ENCODE peak calls at places on chromosomes 3 and 15, in eight cellular contexts. Q is activated T-cell treated with anti-CD3 and anti-CD28 coated beads for 4 hours; N is brain microvascular endothelial cell; W is HFFc6; I is activated CD8-positive, alpha-beta memory T cell treated with anti-CD3 and anti-CD28 coated beads for 1 hour; J is stimulated activated CD8-positive, alpha-beta memory T cell treated with anti-CD3 and anti-CD28 coated beads, Interleukin-15, amount 100 ng/mL, for 4 hours; T is activated T-helper 1 cell treated with anti-CD3 and anti-CD28 coated beads, Interleukin-2, amount 50 U/mL, for 16 hours; K is fibroblast of pulmonary artery. L is an unnamed sample.

GRCh38 chr3:8488877-8489865 is 12.5 kb upstream of the LMCD1 start:
- DNase-seq in Q (no peak), N (no peak), W (no peak), I (no peak), J (no peak), T (no peak), K (no peak), L (no peak)

GRCh38 chr3:30848093-30848779 is 46.2 kb downstream of the GADL1 start:
- DNase-seq in Q (no peak), N (no peak), W (no peak), I (no peak), J (no peak), T (no peak), K (no peak), L (no peak)

GRCh38 chr3:65851827-65852226 is 186.9 kb downstream of the MAGI1 start:
- DNase-seq in Q (no peak), N (peak), W (peak), I (no peak), J (no peak), T (no peak), K (peak), L (no peak)

GRCh38 chr3:127408022-127408683 is 120.3 kb upstream of the PRR20G start:
- DNase-seq in Q (no peak), N (no peak), W (no peak), I (no peak), J (no peak), T (no peak), K (no peak), L (no peak)

GRCh38 chr3:125389282-125389681 is 14.2 kb upstream of the ZNF148 start:
- DNase-seq in Q (no peak), N (no peak), W (no peak), I (no peak), J (no peak), T (no peak), K (no peak), L (no peak)

GRCh38 chr15:76678766-76679165 is 226.4 kb downstream of the SCAPER start:
- DNase-seq in Q (no peak), N (no peak), W (peak), I (no peak), J (no peak), T (no peak), K (peak), L (peak)

GRCh38 chr3:128236667-128237066 is 83.4 kb downstream of the EEFSEC start:
- DNase-seq in Q (no peak), N (no peak), W (no peak), I (no peak), J (no peak), T (no peak), K (no peak), L (no peak)

GRCh38 chr3:58230876-58231552 is 6.6 kb upstream of the ABHD6 start:
- DNase-seq in Q (no peak), N (no peak), W (no peak), I (no peak), J (no peak), T (no peak), K (no peak), L (no peak)

GRCh38 chr3:37608061-37608702 is 253.5 kb upstream of the CTDSPL start:
- DNase-seq in Q (no peak), N (no peak), W (peak), I (no peak), J (no peak), T (no peak), K (no peak), L (no peak)

GRCh38 chr3:134279466-134279865 is 28.8 kb upstream of the RYK start:
- DNase-seq in Q (no peak), N (no peak), W (no peak), I (no peak), J (no peak), T (no peak), K (peak), L (no peak)

GRCh38 chr15:68415501-68416157 is 16.3 kb downstream of the ITGA11 start:
- DNase-seq in Q (no peak), N (no peak), W (no peak), I (no peak), J (no peak), T (no peak), K (no peak), L (no peak)

GRCh38 chr3:8673083-8673737 is 28.6 kb upstream of the SSUH2 start:
- DNase-seq in Q (no peak), N (no peak), W (no peak), I (no peak), J (no peak), T (no peak), K (no peak), L (no peak)

GRCh38 chr3:10502185-10502880 is 3.1 kb downstream of the ATP2B2 start:
- DNase-seq in Q (no peak), N (no peak), W (no peak), I (no peak), J (no peak), T (no peak), K (no peak), L (no peak)

GRCh38 chr3:46713898-46714552 is 3.6 kb downstream of the PRSS50 start:
- DNase-seq in Q (no peak), N (no peak), W (no peak), I (no peak), J (no peak), T (peak), K (no peak), L (peak)

GRCh38 chr3:172204716-172205115 is 165.3 kb downstream of the FNDC3B start:
- DNase-seq in Q (no peak), N (no peak), W (no peak), I (no peak), J (no peak), T (no peak), K (no peak), L (no peak)

GRCh38 chr15:87944687-87945086 is 311.9 kb downstream of the NTRK3 start:
- DNase-seq in Q (no peak), N (no peak), W (no peak), I (no peak), J (no peak), T (no peak), K (no peak), L (no peak)

GRCh38 chr3:28328188-28329151 is 20.1 kb upstream of the ZCWPW2 start:
- DNase-seq in Q (no peak), N (no peak), W (peak), I (no peak), J (no peak), T (no peak), K (peak), L (peak)

GRCh38 chr3:132543016-132543739 is 53.9 kb upstream of the ACKR4 start:
- DNase-seq in Q (no peak), N (peak), W (peak), I (no peak), J (no peak), T (no peak), K (peak), L (peak)

L was measured in RCC 7860.